ENCODE peak calls at places on chromosomes 16 and 17, in ten cellular contexts. C is WTC11, J is islet precursor cell, X is KG1, Z is NCI-H748 treated with DMSO at 0.1 percent for 48 hours, U is ascending aorta, V is tibial artery, D is NCI-H1092 treated with DMSO at 0.1 percent for 48 hours, N is T-cell, G is sigmoid colon. L is an unnamed sample.

GRCh38 chr17:48037036-48037881 is at the start of gene COPZ2:
- DNase-seq in C (peak; percentile 55), J (peak; percentile 75), X (no peak), Z (no peak), U (peak; percentile 21), V (peak; percentile 87), D (no peak), N (no peak), G (peak; percentile 87), L (no peak)

GRCh38 chr17:46720408-46720807 is 98.1 kb downstream of the WNT3 start:
- DNase-seq in C (no peak), J (no peak), X (no peak), Z (no peak), U (no peak), V (no peak), D (no peak), N (no peak), G (no peak), L (no peak)

GRCh38 chr16:3101018-3101840 is 2.1 kb upstream of the ZSCAN10 start:
- DNase-seq in C (peak; percentile 61), J (no peak), X (peak; percentile 16), Z (no peak), U (no peak), V (no peak), D (peak; percentile 9), N (no peak), G (no peak), L (peak; percentile 61)

GRCh38 chr16:9151597-9151996 is 60.2 kb downstream of the HAPSTR1 start:
- DNase-seq in C (no peak), J (no peak), X (no peak), Z (no peak), U (no peak), V (no peak), D (no peak), N (no peak), G (no peak), L (no peak)

GRCh38 chr17:4480929-4481898 is 17.5 kb upstream of the SPNS2 start:
- DNase-seq in C (no peak), J (peak; percentile 63), X (peak; percentile 44), Z (no peak), U (no peak), V (peak; percentile 61), D (no peak), N (peak; percentile 24), G (no peak), L (no peak)

GRCh38 chr17:45964634-45965033 is 34.4 kb upstream of the STH start:
- DNase-seq in C (no peak), J (no peak), X (no peak), Z (no peak), U (no peak), V (no peak), D (no peak), N (no peak), G (no peak), L (no peak)

GRCh38 chr17:37089998-37090397 is 141.2 kb downstream of the AATF start:
- DNase-seq in C (no peak), J (no peak), X (peak; percentile 28), Z (peak; percentile 57), U (peak; percentile 14), V (no peak), D (no peak), N (peak; percentile 7), G (no peak), L (no peak)

GRCh38 chr16:49725651-49726050 is 130.3 kb downstream of the ZNF423 start:
- DNase-seq in C (no peak), J (no peak), X (no peak), Z (no peak), U (no peak), V (no peak), D (no peak), N (no peak), G (no peak), L (no peak)

GRCh38 chr17:4738136-4739121 is 1.2 kb upstream of the ZMYND15 start:
- DNase-seq in C (no peak), J (peak; percentile 60), X (no peak), Z (no peak), U (no peak), V (no peak), D (no peak), N (no peak), G (no peak), L (no peak)

GRCh38 chr17:7443499-7444485 is 1.1 kb upstream of the CHRNB1 start:
- DNase-seq in C (no peak), J (no peak), X (no peak), Z (no peak), U (no peak), V (no peak), D (no peak), N (no peak), G (no peak), L (no peak)

GRCh38 chr16:16025214-16025968 is 76.0 kb downstream of the ABCC1 start:
- DNase-seq in C (no peak), J (peak; percentile 82), X (no peak), Z (no peak), U (no peak), V (peak; percentile 84), D (no peak), N (no peak), G (no peak), L (no peak)

GRCh38 chr16:66517586-66518263 is 32.2 kb downstream of the TK2 start:
- DNase-seq in C (no peak), J (no peak), X (no peak), Z (no peak), U (no peak), V (no peak), D (no peak), N (no peak), G (no peak), L (no peak)

GRCh38 chr17:32523017-32523680 is 36.4 kb downstream of the CDK5R1 start:
- DNase-seq in C (no peak), J (no peak), X (no peak), Z (no peak), U (no peak), V (peak; percentile 11), D (no peak), N (no peak), G (peak; percentile 30), L (no peak)

GRCh38 chr17:28076138-28076537 is 33.7 kb downstream of the NLK start:
- DNase-seq in C (no peak), J (no peak), X (no peak), Z (no peak), U (no peak), V (no peak), D (no peak), N (no peak), G (no peak), L (no peak)

GRCh38 chr17:33520404-33521032 is 227.4 kb upstream of the ASIC2 start:
- DNase-seq in C (peak; percentile 85), J (peak; percentile 87), X (peak; percentile 8), Z (no peak), U (no peak), V (peak; percentile 68), D (peak; percentile 16), N (no peak), G (no peak), L (peak; percentile 55)

GRCh38 chr16:27286446-27286845 is 17.9 kb upstream of the NSMCE1 start:
- DNase-seq in C (no peak), J (peak; percentile 56), X (no peak), Z (no peak), U (no peak), V (no peak), D (no peak), N (no peak), G (no peak), L (no peak)

GRCh38 chr16:52690468-52690867 is 143.5 kb upstream of the TOX3 start:
- DNase-seq in C (no peak), J (no peak), X (no peak), Z (no peak), U (no peak), V (no peak), D (no peak), N (no peak), G (no peak), L (no peak)

GRCh38 chr17:41417576-41418015 is 6.8 kb downstream of the KRT37 start:
- DNase-seq in C (peak; percentile 59), J (peak; percentile 87), X (no peak), Z (no peak), U (no peak), V (no peak), D (no peak), N (no peak), G (no peak), L (peak; percentile 23)

GRCh38 chr17:79948406-79948917 is 87.2 kb downstream of the TBC1D16 start:
- DNase-seq in C (no peak), J (peak; percentile 47), X (no peak), Z (no peak), U (no peak), V (peak; percentile 50), D (no peak), N (no peak), G (no peak), L (no peak)

GRCh38 chr17:231966-232807 is 50.7 kb upstream of the DOC2B start:
- DNase-seq in C (peak; percentile 6), J (no peak), X (no peak), Z (no peak), U (no peak), V (peak; percentile 35), D (no peak), N (no peak), G (peak; percentile 48), L (no peak)

L was measured in HEK293T.